ENCODE peak calls at places on chromosomes 2 and 18, in ten cellular contexts. K, Q, C, S, Y, E, R, A, V and I are unnamed samples.

GRCh38 chr18:3015203-3015590 is 2.3 kb upstream of the LPIN2 start:
- DNase-seq in K (no peak), Q (no peak), C (no peak), S (no peak), Y (no peak), E (no peak), R (no peak), A (no peak), V (no peak), I (peak; percentile 62)

GRCh38 chr2:207619764-207620203 is 5.4 kb downstream of the METTL21A start:
- DNase-seq in K (no peak), Q (no peak), C (no peak), S (no peak), Y (no peak), E (peak; percentile 79), R (peak; percentile 26), A (no peak), V (no peak), I (no peak)

GRCh38 chr2:189580662-189581353 is at the start of gene SLC40A1:
- DNase-seq in K (peak; percentile 11), Q (peak; percentile 81), C (no peak), S (peak; percentile 86), Y (peak; percentile 76), E (peak; percentile 87), R (peak; percentile 56), A (peak; percentile 24), V (no peak), I (no peak)

GRCh38 chr18:72984290-72984689 is 116.5 kb upstream of the NETO1 start:
- DNase-seq in K (no peak), Q (no peak), C (no peak), S (no peak), Y (no peak), E (no peak), R (no peak), A (no peak), V (no peak), I (no peak)

GRCh38 chr2:172091626-172092566 is 6.6 kb downstream of the DLX1 start:
- DNase-seq in K (no peak), Q (no peak), C (no peak), S (no peak), Y (no peak), E (no peak), R (no peak), A (no peak), V (no peak), I (no peak)

GRCh38 chr18:11726556-11726955 is 37.5 kb downstream of the GNAL start:
- DNase-seq in K (no peak), Q (no peak), C (no peak), S (no peak), Y (no peak), E (no peak), R (no peak), A (no peak), V (no peak), I (no peak)

GRCh38 chr2:142435847-142436246 is 305.0 kb upstream of the LRP1B start:
- DNase-seq in K (no peak), Q (no peak), C (no peak), S (no peak), Y (no peak), E (no peak), R (no peak), A (no peak), V (no peak), I (no peak)

GRCh38 chr2:114700440-114700839 is 258.0 kb downstream of the DPP10 start:
- DNase-seq in K (no peak), Q (no peak), C (no peak), S (no peak), Y (no peak), E (no peak), R (no peak), A (no peak), V (no peak), I (no peak)

GRCh38 chr18:44599409-44599808 is 81.3 kb upstream of the SETBP1 start:
- DNase-seq in K (peak; percentile 92), Q (no peak), C (peak; percentile 76), S (no peak), Y (no peak), E (no peak), R (no peak), A (no peak), V (no peak), I (no peak)

GRCh38 chr18:55418439-55418838 is 169.6 kb downstream of the TCF4 start:
- DNase-seq in K (no peak), Q (no peak), C (no peak), S (no peak), Y (no peak), E (no peak), R (no peak), A (no peak), V (no peak), I (no peak)

GRCh38 chr2:67846341-67847070 is 216.3 kb downstream of the C1D start:
- DNase-seq in K (no peak), Q (peak; percentile 96), C (peak; percentile 99), S (peak; percentile 92), Y (peak; percentile 61), E (peak; percentile 77), R (peak; percentile 49), A (no peak), V (peak; percentile 93), I (peak; percentile 80)

GRCh38 chr2:74577448-74577847 is 22.9 kb downstream of the DOK1 start:
- DNase-seq in K (no peak), Q (no peak), C (no peak), S (no peak), Y (no peak), E (peak; percentile 87), R (no peak), A (no peak), V (no peak), I (no peak)

GRCh38 chr2:216424305-216424704 is 12.0 kb downstream of the SMARCAL1 start:
- DNase-seq in K (no peak), Q (no peak), C (no peak), S (no peak), Y (no peak), E (no peak), R (no peak), A (no peak), V (no peak), I (no peak)

GRCh38 chr2:119249855-119250775 is 26.5 kb downstream of the STEAP3 start:
- DNase-seq in K (no peak), Q (no peak), C (no peak), S (no peak), Y (no peak), E (no peak), R (no peak), A (no peak), V (no peak), I (no peak)

GRCh38 chr2:159131267-159131790 is 155.2 kb downstream of the WDSUB1 start:
- DNase-seq in K (no peak), Q (no peak), C (no peak), S (no peak), Y (no peak), E (no peak), R (no peak), A (no peak), V (no peak), I (no peak)

GRCh38 chr2:102238039-102238756 is 51.4 kb downstream of the IL1RL2 start:
- DNase-seq in K (no peak), Q (no peak), C (no peak), S (no peak), Y (no peak), E (no peak), R (no peak), A (no peak), V (no peak), I (no peak)

GRCh38 chr2:97911210-97911921 is 84.4 kb downstream of the TMEM131 start:
- DNase-seq in K (no peak), Q (no peak), C (no peak), S (no peak), Y (no peak), E (peak; percentile 76), R (peak; percentile 34), A (no peak), V (peak; percentile 4), I (peak; percentile 30)

GRCh38 chr2:103823847-103824246 is 1030.1 kb upstream of the POU3F3 start:
- DNase-seq in K (no peak), Q (peak; percentile 93), C (no peak), S (no peak), Y (no peak), E (no peak), R (no peak), A (no peak), V (no peak), I (no peak)

GRCh38 chr2:171172980-171173542 is 12.4 kb upstream of the TLK1 start:
- DNase-seq in K (no peak), Q (no peak), C (no peak), S (no peak), Y (no peak), E (no peak), R (no peak), A (no peak), V (no peak), I (no peak)

GRCh38 chr18:63142502-63143045 is 177.0 kb downstream of the BCL2 start:
- DNase-seq in K (no peak), Q (no peak), C (no peak), S (no peak), Y (no peak), E (peak; percentile 15), R (no peak), A (no peak), V (no peak), I (no peak)

GRCh38 chr2:207317358-207317984 is 151.7 kb upstream of the KLF7 start:
- DNase-seq in K (no peak), Q (no peak), C (no peak), S (no peak), Y (no peak), E (no peak), R (no peak), A (no peak), V (peak; percentile 69), I (no peak)

GRCh38 chr2:23160006-23160405 is 225.0 kb upstream of the KLHL29 start:
- DNase-seq in K (no peak), Q (no peak), C (no peak), S (no peak), Y (no peak), E (no peak), R (no peak), A (no peak), V (no peak), I (no peak)

GRCh38 chr2:234763051-234763909 is 188.5 kb upstream of the SH3BP4 start:
- DNase-seq in K (no peak), Q (no peak), C (peak; percentile 40), S (no peak), Y (no peak), E (no peak), R (no peak), A (no peak), V (no peak), I (no peak)

GRCh38 chr2:9178905-9179571 is 27.6 kb upstream of the ASAP2 start:
- DNase-seq in K (no peak), Q (peak; percentile 86), C (peak; percentile 88), S (peak; percentile 40), Y (no peak), E (no peak), R (no peak), A (no peak), V (peak; percentile 59), I (no peak)

GRCh38 chr2:238897911-238898311 is 50.0 kb downstream of the TWIST2 start:
- DNase-seq in K (no peak), Q (no peak), C (no peak), S (no peak), Y (no peak), E (no peak), R (no peak), A (no peak), V (no peak), I (no peak)

GRCh38 chr2:128786800-128787478 is 468.3 kb upstream of the HS6ST1 start:
- DNase-seq in K (no peak), Q (peak; percentile 25), C (peak; percentile 12), S (no peak), Y (no peak), E (no peak), R (no peak), A (no peak), V (no peak), I (no peak)

GRCh38 chr2:61853086-61853847 is 593 bp downstream of the FAM161A start:
- DNase-seq in K (peak; percentile 39), Q (peak; percentile 73), C (no peak), S (peak; percentile 82), Y (no peak), E (no peak), R (peak; percentile 76), A (no peak), V (no peak), I (no peak)

GRCh38 chr2:48900321-48901014 is 144.9 kb upstream of the LHCGR start:
- DNase-seq in K (no peak), Q (no peak), C (no peak), S (no peak), Y (peak; percentile 38), E (no peak), R (no peak), A (no peak), V (no peak), I (no peak)